ENCODE peak calls at places on chromosome 5, in seven cellular contexts. V is cerebellum; A is ACHN; W is effector memory CD4-positive, alpha-beta T cell; C is NCI-H1417; N is activated CD4-positive, alpha-beta memory T cell treated with anti-CD3 and anti-CD28 coated beads, Interleukin-2, amount 10 ng/mL, durations not matched to agents 7 days and 5 days; O is activated T-helper 2 cell treated with anti-CD3 and anti-CD28 coated beads, Interferon-gamma antibody, Interleukin-2, Interleukin-4, amounts not matched to agents 10 μg/mL and 5 μg/mL and 100 μg/mL, durations not matched to agents 14 hours and 24 hours and 36 hours. G is an unnamed sample.

GRCh38 chr5:134252671-134253070 is 26.8 kb upstream of the PPP2CA start:
- DNase-seq in N (no peak), W (no peak), C (no peak), A (peak; percentile 79), O (no peak), V (no peak), G (peak; percentile 80)

GRCh38 chr5:87574106-87574505 is 161.4 kb upstream of the CCNH start:
- DNase-seq in V (peak; percentile 91), N (no peak), C (no peak), A (no peak), O (no peak), W (no peak), G (no peak)

GRCh38 chr5:173671121-173671949 is 54.9 kb upstream of the BOD1 start:
- DNase-seq in N (no peak), O (no peak), W (no peak), V (peak; percentile 53), A (no peak), C (no peak), G (no peak)

GRCh38 chr5:9932770-9933169 is 302.6 kb upstream of the TAS2R1 start:
- DNase-seq in W (no peak), V (no peak), O (no peak), A (no peak), C (no peak), N (no peak), G (no peak)

GRCh38 chr5:74641778-74642542 is 1.4 kb upstream of the ENC1 start:
- DNase-seq in A (peak; percentile 76), N (no peak), V (peak; percentile 11), O (no peak), W (no peak), C (peak; percentile 67), G (no peak)

GRCh38 chr5:169450464-169450863 is 133.1 kb upstream of the SPDL1 start:
- DNase-seq in N (no peak), V (no peak), W (no peak), C (no peak), A (peak; percentile 27), O (no peak), G (no peak)

GRCh38 chr5:158271155-158271554 is 412.2 kb upstream of the CLINT1 start:
- DNase-seq in C (no peak), A (no peak), O (no peak), V (no peak), N (no peak), W (no peak), G (no peak)

GRCh38 chr5:53381-54174 is 38.4 kb upstream of the PLEKHG4B start:
- DNase-seq in A (peak; percentile 81), N (peak; percentile 25), C (peak; percentile 77), O (no peak), V (peak; percentile 9), W (no peak), G (peak; percentile 45)

GRCh38 chr5:80109549-80110478 is 74.7 kb downstream of the THBS4 start:
- DNase-seq in O (no peak), A (no peak), V (no peak), N (no peak), W (no peak), C (no peak), G (no peak)

GRCh38 chr5:132428811-132429440 is 59.4 kb downstream of the SLC22A5 start:
- DNase-seq in C (no peak), O (no peak), V (no peak), N (no peak), W (no peak), A (peak; percentile 67), G (peak; percentile 17)

GRCh38 chr5:15009420-15009819 is 137.8 kb upstream of the ANKH start:
- DNase-seq in N (no peak), V (no peak), C (peak; percentile 37), A (peak; percentile 80), O (no peak), W (no peak), G (peak; percentile 60)

GRCh38 chr5:143197260-143197656 is 206.2 kb downstream of the NR3C1 start:
- DNase-seq in V (no peak), W (no peak), N (no peak), O (no peak), A (no peak), C (no peak), G (no peak)

GRCh38 chr5:90939208-90939607 is 380.6 kb downstream of the ADGRV1 start:
- DNase-seq in V (no peak), N (no peak), C (no peak), W (no peak), O (no peak), A (no peak), G (no peak)

GRCh38 chr5:105956456-105957177 is 1714.1 kb downstream of the EFNA5 start:
- DNase-seq in C (no peak), N (no peak), O (no peak), V (no peak), A (peak; percentile 27), W (no peak), G (peak; percentile 37)

GRCh38 chr5:7043797-7044196 is 330.6 kb downstream of the TENT4A start:
- DNase-seq in V (no peak), O (no peak), C (no peak), A (no peak), W (no peak), N (no peak), G (no peak)

GRCh38 chr5:2748180-2748840 is 3.2 kb downstream of the IRX2 start:
- DNase-seq in O (no peak), N (no peak), V (no peak), C (no peak), W (no peak), A (no peak), G (no peak)

GRCh38 chr5:154202379-154203260 is 12.1 kb downstream of the GALNT10 start:
- DNase-seq in V (no peak), W (no peak), O (peak; percentile 40), A (no peak), N (peak; percentile 64), C (no peak), G (no peak)

GRCh38 chr5:148060881-148061280 is 2.9 kb upstream of the SPINK5 start:
- DNase-seq in O (no peak), W (no peak), C (no peak), A (no peak), V (no peak), N (no peak), G (no peak)

GRCh38 chr5:95631991-95632675 is 12.2 kb downstream of the GPR150 start:
- DNase-seq in V (no peak), W (peak; percentile 62), O (peak; percentile 61), N (peak; percentile 82), A (peak; percentile 20), C (no peak), G (no peak)

GRCh38 chr5:10538103-10538788 is 25.6 kb upstream of the ANKRD33B start:
- DNase-seq in W (no peak), O (no peak), A (no peak), C (no peak), N (no peak), V (no peak), G (no peak)

GRCh38 chr5:124511791-124512190 is 234.6 kb downstream of the ZNF608 start:
- DNase-seq in W (no peak), C (no peak), O (no peak), V (peak; percentile 17), N (no peak), A (no peak), G (no peak)

GRCh38 chr5:34505731-34506130 is 150.4 kb upstream of the RAI14 start:
- DNase-seq in N (no peak), W (no peak), V (peak; percentile 70), O (no peak), C (no peak), A (no peak), G (no peak)

GRCh38 chr5:96014395-96014794 is 52.7 kb upstream of the ELL2 start:
- DNase-seq in C (no peak), N (no peak), V (no peak), A (no peak), W (no peak), O (no peak), G (no peak)

GRCh38 chr5:7391215-7391614 is 4.7 kb upstream of the ADCY2 start:
- DNase-seq in W (no peak), A (no peak), O (no peak), C (peak; percentile 26), N (no peak), V (no peak), G (no peak)

GRCh38 chr5:122099060-122099790 is 21.2 kb upstream of the LOX start:
- DNase-seq in C (no peak), W (no peak), A (peak; percentile 80), O (no peak), N (no peak), V (no peak), G (peak; percentile 47)

GRCh38 chr5:122200456-122200855 is 71.1 kb downstream of the ZNF474 start:
- DNase-seq in O (no peak), A (no peak), V (no peak), N (no peak), C (no peak), W (no peak), G (no peak)

GRCh38 chr5:44787731-44788130 is 21.0 kb upstream of the MRPS30 start:
- DNase-seq in A (no peak), V (no peak), O (no peak), C (no peak), W (no peak), N (no peak), G (no peak)

G was measured in A549.